ENCODE peak calls at places on chromosome 11, in eight cellular contexts. X is mammary epithelial cell, A is A549, L is transverse colon, V is PC-9, N is GM23338, C is fibroblast of lung, K is tibial artery. S is an unnamed sample.
A peak's percentile ranks its signal among the peaks of the same experiment; 100 is the strongest.

GRCh38 chr11:8018742-8019631 is 31.9 kb downstream of the EIF3F start:
- DNase-seq in A (peak; percentile 51), L (peak; percentile 60), V (no peak), C (peak; percentile 65), X (peak; percentile 27), K (peak; percentile 77), N (peak; percentile 93), S (peak; percentile 76)

GRCh38 chr11:48081151-48082010 is 101.0 kb downstream of the PTPRJ start:
- DNase-seq in V (no peak), X (peak; percentile 76), K (peak; percentile 89), C (peak; percentile 38), A (no peak), N (no peak), L (no peak), S (no peak)

GRCh38 chr11:66082936-66083698 is 13.0 kb downstream of the PACS1 start:
- DNase-seq in L (no peak), X (no peak), N (no peak), A (no peak), V (no peak), K (no peak), C (no peak), S (no peak)

GRCh38 chr11:129734654-129735053 is 81.0 kb upstream of the TMEM45B start:
- DNase-seq in N (no peak), K (no peak), A (no peak), C (no peak), L (no peak), V (peak; percentile 16), X (no peak), S (no peak)

GRCh38 chr11:134613646-134614045 is 201.6 kb upstream of the B3GAT1 start:
- DNase-seq in V (no peak), C (no peak), X (no peak), N (no peak), K (no peak), A (no peak), L (no peak), S (no peak)

GRCh38 chr11:69075421-69076128 is 26.8 kb downstream of the TPCN2 start:
- DNase-seq in N (no peak), C (peak; percentile 99), K (peak; percentile 85), X (peak; percentile 99), A (no peak), L (peak; percentile 79), V (no peak), S (no peak)

GRCh38 chr11:118156531-118157185 is 4.0 kb upstream of the SCN4B start:
- DNase-seq in V (no peak), N (peak; percentile 74), A (peak; percentile 26), C (no peak), L (no peak), X (no peak), K (no peak), S (peak; percentile 13)

GRCh38 chr11:118047749-118048148 is 29.1 kb upstream of the TMPRSS4 start:
- DNase-seq in X (no peak), A (no peak), L (no peak), V (no peak), K (no peak), N (no peak), C (no peak), S (no peak)

GRCh38 chr11:59939482-59939881 is 1.2 kb downstream of the OOSP1 start:
- DNase-seq in X (no peak), K (no peak), N (no peak), V (no peak), L (no peak), C (no peak), A (no peak), S (no peak)

GRCh38 chr11:27552356-27552755 is 45.8 kb upstream of the LIN7C start:
- DNase-seq in N (no peak), C (no peak), L (no peak), A (no peak), K (no peak), X (no peak), V (no peak), S (no peak)

GRCh38 chr11:67356551-67356866 is 3.2 kb upstream of the POLD4 start:
- DNase-seq in C (no peak), L (no peak), N (no peak), X (no peak), K (no peak), V (no peak), A (no peak), S (no peak)

GRCh38 chr11:132047167-132047566 is 676.8 kb downstream of the NTM start:
- DNase-seq in A (no peak), N (no peak), V (no peak), X (no peak), K (no peak), C (peak; percentile 37), L (no peak), S (no peak)

GRCh38 chr11:67404515-67405195 is 772 bp downstream of the TBC1D10C start:
- DNase-seq in A (no peak), X (no peak), V (no peak), K (no peak), C (no peak), N (no peak), L (no peak), S (no peak)

GRCh38 chr11:12784987-12785386 is 110.8 kb downstream of the TEAD1 start:
- DNase-seq in X (no peak), A (no peak), K (no peak), C (no peak), V (no peak), N (no peak), L (no peak), S (no peak)

GRCh38 chr11:134052395-134052987 is 16.4 kb upstream of the JAM3 start:
- DNase-seq in N (no peak), C (no peak), L (no peak), V (no peak), X (no peak), K (no peak), A (no peak), S (no peak)

GRCh38 chr11:71450507-71450906 is 2.3 kb upstream of the DHCR7 start:
- DNase-seq in A (no peak), N (no peak), C (no peak), K (no peak), V (no peak), X (no peak), L (no peak), S (no peak)

GRCh38 chr11:71451596-71452353 is 1.2 kb upstream of the NADSYN1 start:
- DNase-seq in X (no peak), K (peak; percentile 11), V (no peak), A (no peak), L (peak; percentile 46), N (peak; percentile 84), C (no peak), S (no peak)

GRCh38 chr11:71453021-71453910 is at the start of gene NADSYN1:
- DNase-seq in X (peak; percentile 90), L (peak; percentile 99), N (peak; percentile 98), K (peak; percentile 95), A (peak; percentile 90), V (peak; percentile 92), C (peak; percentile 92), S (peak; percentile 87)

GRCh38 chr11:71453911-71454304 is 905 bp downstream of the NADSYN1 start:
- DNase-seq in V (no peak), X (peak; percentile 39), K (no peak), C (no peak), A (no peak), N (no peak), L (no peak), S (no peak)

GRCh38 chr11:71452354-71453020 is 516 bp upstream of the NADSYN1 start:
- DNase-seq in C (peak; percentile 65), L (peak; percentile 71), K (peak; percentile 59), N (peak; percentile 78), V (peak; percentile 44), X (no peak), A (no peak), S (peak; percentile 82)
- H3K27ac ChIP-seq in C (peak overlapping the region; percentile 17), L (peak overlapping the region; percentile 89), K (peak overlapping the region; percentile 89), N (peak overlapping the region; percentile 78), V (no peak overlapping the region), X (peak overlapping the region; percentile 1), A (peak overlapping the region; percentile 72), S (peak overlapping the region; percentile 89)

DNA sequence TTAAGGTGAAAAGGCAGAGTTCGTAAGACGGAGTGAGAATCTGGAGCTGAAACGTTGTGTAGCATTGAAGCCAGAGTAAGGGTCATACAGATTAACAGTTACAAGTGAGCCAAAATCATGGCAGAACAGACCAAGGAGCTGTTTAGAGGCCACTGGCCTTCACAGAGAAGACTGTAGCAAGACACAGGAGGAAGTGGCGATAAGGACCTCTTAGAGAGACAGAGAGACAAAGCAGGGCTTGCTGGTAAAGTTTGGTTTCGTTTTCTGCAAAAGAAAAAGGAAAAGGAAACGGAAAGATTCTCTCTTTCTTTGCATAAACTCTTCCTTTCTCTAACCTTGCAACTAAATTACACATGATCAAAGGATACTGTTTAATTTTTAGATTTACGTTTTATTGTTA is 83.0 kb downstream of the AASDHPPT start:
- DNase-seq in X (no peak), N (no peak), K (no peak), L (no peak), A (no peak), V (no peak), C (no peak), S (no peak)
- H3K4me3 ChIP-seq in X (no peak overlapping the region), N (no peak overlapping the region), K (no peak overlapping the region), L (no peak overlapping the region), A (no peak overlapping the region), V (peak overlapping the region; percentile 35), C (no peak overlapping the region), S (no peak overlapping the region)

GRCh38 chr11:75814686-75815344 is at the start of gene UVRAG:
- DNase-seq in K (peak; percentile 99), V (peak; percentile 100), L (peak; percentile 99), C (peak; percentile 99), A (peak; percentile 99), N (peak; percentile 99), X (peak; percentile 100), S (peak; percentile 98)

GRCh38 chr11:75814369-75814685 is 683 bp upstream of the UVRAG start:
- DNase-seq in L (no peak), V (no peak), N (no peak), K (no peak), A (no peak), C (no peak), X (no peak), S (no peak)

GRCh38 chr11:75812542-75813040 is 2.4 kb upstream of the UVRAG start:
- DNase-seq in V (peak; percentile 78), A (no peak), C (no peak), X (no peak), L (no peak), K (no peak), N (peak; percentile 66), S (no peak)

GRCh38 chr11:75813126-75813525 is 1.9 kb upstream of the UVRAG start:
- DNase-seq in A (no peak), V (peak; percentile 72), L (no peak), N (no peak), X (peak; percentile 82), K (no peak), C (no peak), S (no peak)

DNA sequence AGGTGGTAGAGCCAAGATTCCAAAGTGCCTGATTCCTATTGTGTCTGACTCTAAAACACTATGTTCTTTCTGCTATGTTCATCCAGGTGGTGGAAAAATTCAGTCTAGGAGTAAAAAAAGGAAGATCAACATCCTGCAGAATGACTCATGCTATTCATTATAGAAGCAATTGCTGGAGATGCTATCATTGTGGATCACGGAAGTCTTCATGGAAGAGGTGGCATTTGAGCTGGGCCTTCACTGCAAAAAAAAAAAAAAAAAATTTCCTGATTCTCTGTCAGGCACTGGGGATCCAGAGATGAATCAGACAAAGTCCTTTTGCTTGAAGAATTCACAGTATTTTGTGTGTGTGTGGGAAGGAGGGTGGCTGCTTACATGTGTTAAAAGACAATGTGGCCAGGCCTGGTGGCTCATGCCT is 1.4 kb upstream of the UVRAG start:
- DNase-seq in X (peak; percentile 85), K (no peak), L (no peak), N (no peak), A (no peak), C (no peak), V (peak; percentile 85), S (no peak)
- H3K27ac ChIP-seq in X (peak overlapping the region; percentile 87), K (peak overlapping the region; percentile 94), L (peak overlapping the region; percentile 97), N (no peak overlapping the region), A (peak overlapping the region; percentile 92), C (no peak overlapping the region), V (peak overlapping the region; percentile 78), S (peak overlapping the region; percentile 75)

GRCh38 chr11:2791521-2792375 is 92.0 kb upstream of the KCNQ1OT1 start:
- DNase-seq in L (peak; percentile 14), K (peak; percentile 15), A (no peak), V (no peak), C (no peak), X (no peak), N (peak; percentile 66), S (no peak)
- H3K4me3 ChIP-seq in L (peak overlapping the region; percentile 55), K (peak overlapping the region; percentile 48), A (no peak overlapping the region), V (no peak overlapping the region), C (no peak overlapping the region), X (no peak overlapping the region), N (peak overlapping the region; percentile 53), S (peak overlapping the region; percentile 43)